ENCODE peak calls at places on chromosomes 2 and 18, in seven cellular contexts. One of them, this sample, is unnamed.

GRCh38 chr2:72220170-72220569 is 72.5 kb upstream of the CYP26B1 start:
- DNase-seq in HL-60: no peak
- DNase-seq in effector CD4-positive, alpha-beta T cell: no peak
- DNase-seq in iris pigment epithelial cell: peak
- DNase-seq in GM20000: no peak
- DNase-seq in cerebellar cortex: peak
- DNase-seq in T47D: no peak
- DNase-seq in this sample: no peak

GRCh38 chr18:60377778-60378469 is 5.3 kb upstream of the MC4R start:
- DNase-seq in T47D: no peak
- DNase-seq in effector CD4-positive, alpha-beta T cell: no peak
- DNase-seq in GM20000: no peak
- DNase-seq in cerebellar cortex: no peak
- DNase-seq in iris pigment epithelial cell: peak
- DNase-seq in HL-60: no peak
- DNase-seq in this sample: no peak

GRCh38 chr2:214574077-214574775 is 163.4 kb downstream of the VWC2L start:
- DNase-seq in iris pigment epithelial cell: no peak
- DNase-seq in GM20000: no peak
- DNase-seq in T47D: no peak
- DNase-seq in HL-60: no peak
- DNase-seq in effector CD4-positive, alpha-beta T cell: no peak
- DNase-seq in cerebellar cortex: no peak
- DNase-seq in this sample: no peak

GRCh38 chr2:27954261-27954673 is 63.7 kb downstream of the BABAM2 start:
- DNase-seq in HL-60: no peak
- DNase-seq in cerebellar cortex: peak
- DNase-seq in T47D: no peak
- DNase-seq in GM20000: no peak
- DNase-seq in effector CD4-positive, alpha-beta T cell: no peak
- DNase-seq in iris pigment epithelial cell: peak
- DNase-seq in this sample: no peak

GRCh38 chr2:14628906-14629305 is 3.6 kb upstream of the LRATD1 start:
- DNase-seq in T47D: no peak
- DNase-seq in iris pigment epithelial cell: no peak
- DNase-seq in GM20000: no peak
- DNase-seq in effector CD4-positive, alpha-beta T cell: no peak
- DNase-seq in cerebellar cortex: no peak
- DNase-seq in HL-60: no peak
- DNase-seq in this sample: no peak

GRCh38 chr2:223108376-223109100 is 56.5 kb downstream of the KCNE4 start:
- DNase-seq in HL-60: peak
- DNase-seq in iris pigment epithelial cell: peak
- DNase-seq in T47D: no peak
- DNase-seq in effector CD4-positive, alpha-beta T cell: no peak
- DNase-seq in GM20000: no peak
- DNase-seq in cerebellar cortex: no peak
- DNase-seq in this sample: no peak

GRCh38 chr18:79411614-79412526 is 16.1 kb downstream of the NFATC1 start:
- DNase-seq in cerebellar cortex: no peak
- DNase-seq in effector CD4-positive, alpha-beta T cell: no peak
- DNase-seq in T47D: no peak
- DNase-seq in iris pigment epithelial cell: no peak
- DNase-seq in GM20000: no peak
- DNase-seq in HL-60: no peak
- DNase-seq in this sample: no peak

GRCh38 chr2:236317938-236318396 is 53.8 kb upstream of the ASB18 start:
- DNase-seq in effector CD4-positive, alpha-beta T cell: no peak
- DNase-seq in iris pigment epithelial cell: no peak
- DNase-seq in cerebellar cortex: no peak
- DNase-seq in HL-60: no peak
- DNase-seq in GM20000: no peak
- DNase-seq in T47D: no peak
- DNase-seq in this sample: no peak

GRCh38 chr2:62406573-62407043 is 99.4 kb downstream of the TMEM17 start:
- DNase-seq in effector CD4-positive, alpha-beta T cell: no peak
- DNase-seq in iris pigment epithelial cell: no peak
- DNase-seq in GM20000: no peak
- DNase-seq in cerebellar cortex: no peak
- DNase-seq in T47D: no peak
- DNase-seq in HL-60: no peak
- DNase-seq in this sample: no peak

GRCh38 chr2:29130295-29130694 is 15.1 kb downstream of the CLIP4 start:
- DNase-seq in HL-60: no peak
- DNase-seq in iris pigment epithelial cell: peak
- DNase-seq in effector CD4-positive, alpha-beta T cell: no peak
- DNase-seq in T47D: no peak
- DNase-seq in GM20000: peak
- DNase-seq in cerebellar cortex: peak
- DNase-seq in this sample: no peak

GRCh38 chr2:7674606-7675005 is 757.4 kb downstream of the RNF144A start:
- DNase-seq in GM20000: no peak
- DNase-seq in effector CD4-positive, alpha-beta T cell: no peak
- DNase-seq in iris pigment epithelial cell: no peak
- DNase-seq in T47D: no peak
- DNase-seq in HL-60: no peak
- DNase-seq in cerebellar cortex: no peak
- DNase-seq in this sample: no peak

GRCh38 chr18:73895701-73896100 is 251.9 kb downstream of the FBXO15 start:
- DNase-seq in GM20000: no peak
- DNase-seq in T47D: peak
- DNase-seq in HL-60: no peak
- DNase-seq in iris pigment epithelial cell: no peak
- DNase-seq in effector CD4-positive, alpha-beta T cell: no peak
- DNase-seq in cerebellar cortex: no peak
- DNase-seq in this sample: no peak